ENCODE peak calls at places on chromosome 12, in seven cellular contexts. X is cardiac fibroblast; O is fibroblast of lung; P is activated CD4-positive, alpha-beta T cell treated with anti-CD3 and anti-CD28 coated beads, Interleukin-2, amount 50 U/mL, for 4 hours; V is caudate nucleus; B is left ventricle myocardium superior; S is GOT3. Z is an unnamed sample.

GRCh38 chr12:10212623-10213131 is at the start of gene GABARAPL1:
- DNase-seq in X (peak), O (peak), P (peak), V (peak), B (peak), S (peak), Z (peak)

GRCh38 chr12:15688202-15688736 is 100.9 kb downstream of the EPS8 start:
- DNase-seq in X (peak), O (no peak), P (no peak), V (peak), B (peak), S (no peak), Z (no peak)

GRCh38 chr12:57989837-57990236 is 48.5 kb downstream of the ATP23 start:
- DNase-seq in X (no peak), O (no peak), P (no peak), V (no peak), B (no peak), S (no peak), Z (no peak)

GRCh38 chr12:127928615-127929014 is 338.4 kb upstream of the TMEM132C start:
- DNase-seq in X (no peak), O (no peak), P (no peak), V (no peak), B (no peak), S (no peak), Z (no peak)

GRCh38 chr12:109621864-109622485 is 48.4 kb downstream of the MVK start:
- DNase-seq in X (no peak), O (no peak), P (no peak), V (no peak), B (no peak), S (no peak), Z (no peak)

GRCh38 chr12:6338955-6339761 is 2.7 kb downstream of the TNFRSF1A start:
- DNase-seq in X (peak), O (peak), P (no peak), V (no peak), B (no peak), S (no peak), Z (no peak)

GRCh38 chr12:1094714-1095113 is 103.7 kb downstream of the ERC1 start:
- DNase-seq in X (no peak), O (no peak), P (no peak), V (no peak), B (no peak), S (no peak), Z (no peak)

GRCh38 chr12:1949771-1950470 is 31.5 kb upstream of the CACNA2D4 start:
- DNase-seq in X (peak), O (no peak), P (no peak), V (no peak), B (no peak), S (no peak), Z (no peak)

GRCh38 chr12:76688001-76688400 is 75.9 kb upstream of the ZDHHC17 start:
- DNase-seq in X (peak), O (peak), P (no peak), V (no peak), B (no peak), S (no peak), Z (no peak)

GRCh38 chr12:66288121-66288520 is 14.2 kb upstream of the HELB start:
- DNase-seq in X (no peak), O (no peak), P (peak), V (no peak), B (no peak), S (no peak), Z (no peak)

GRCh38 chr12:102120886-102121285 is 903 bp downstream of the PARPBP start:
- DNase-seq in X (peak), O (peak), P (no peak), V (no peak), B (no peak), S (no peak), Z (no peak)

GRCh38 chr12:52182898-52183543 is 8.8 kb downstream of the KRT80 start:
- DNase-seq in X (no peak), O (no peak), P (no peak), V (no peak), B (peak), S (no peak), Z (no peak)

GRCh38 chr12:14148489-14149240 is 167.3 kb upstream of the GRIN2B start:
- DNase-seq in X (no peak), O (no peak), P (no peak), V (no peak), B (no peak), S (no peak), Z (no peak)

GRCh38 chr12:7433276-7433822 is 10.6 kb downstream of the CD163L1 start:
- DNase-seq in X (peak), O (peak), P (no peak), V (no peak), B (no peak), S (no peak), Z (no peak)

GRCh38 chr12:14961466-14962155 is at the start of gene ARHGDIB:
- DNase-seq in X (peak), O (no peak), P (peak), V (no peak), B (peak), S (no peak), Z (no peak)

GRCh38 chr12:68572650-68573049 is 38.0 kb upstream of the RAP1B start:
- DNase-seq in X (no peak), O (no peak), P (no peak), V (no peak), B (no peak), S (no peak), Z (no peak)

GRCh38 chr12:40942326-40942725 is 245.8 kb upstream of the PDZRN4 start:
- DNase-seq in X (no peak), O (no peak), P (no peak), V (no peak), B (no peak), S (no peak), Z (no peak)

GRCh38 chr12:15629108-15629507 is 160.1 kb downstream of the EPS8 start:
- DNase-seq in X (peak), O (peak), P (no peak), V (no peak), B (peak), S (peak), Z (no peak)

GRCh38 chr12:6452245-6452731 is 446 bp downstream of the TAPBPL start:
- DNase-seq in X (peak), O (no peak), P (no peak), V (no peak), B (peak), S (no peak), Z (no peak)

GRCh38 chr12:107320929-107321618 is 227.7 kb upstream of the CRY1 start:
- DNase-seq in X (no peak), O (no peak), P (peak), V (no peak), B (peak), S (no peak), Z (no peak)

GRCh38 chr12:116765271-116765670 is 27.2 kb downstream of the RNFT2 start:
- DNase-seq in X (no peak), O (no peak), P (no peak), V (no peak), B (no peak), S (no peak), Z (no peak)

GRCh38 chr12:94147991-94148840 is at the start of gene PLXNC1:
- DNase-seq in X (peak), O (peak), P (peak), V (no peak), B (peak), S (no peak), Z (peak)

GRCh38 chr12:125852116-125852515 is 786.9 kb downstream of the AACS start:
- DNase-seq in X (no peak), O (no peak), P (no peak), V (no peak), B (no peak), S (no peak), Z (no peak)

GRCh38 chr12:110317921-110318320 is 36.9 kb downstream of the ATP2A2 start:
- DNase-seq in X (peak), O (no peak), P (no peak), V (no peak), B (no peak), S (no peak), Z (no peak)

GRCh38 chr12:14185441-14186192 is 179.9 kb upstream of the ATF7IP start:
- DNase-seq in X (peak), O (peak), P (no peak), V (no peak), B (no peak), S (no peak), Z (no peak)

GRCh38 chr12:10067942-10068341 is 30.8 kb downstream of the CLEC1A start:
- DNase-seq in X (peak), O (no peak), P (no peak), V (no peak), B (no peak), S (no peak), Z (no peak)

GRCh38 chr12:9237286-9237685 is 29.1 kb upstream of the PZP start:
- DNase-seq in X (no peak), O (no peak), P (no peak), V (no peak), B (no peak), S (no peak), Z (no peak)

GRCh38 chr12:38162013-38162412 is 154.6 kb upstream of the ALG10B start:
- DNase-seq in X (no peak), O (no peak), P (no peak), V (no peak), B (no peak), S (no peak), Z (no peak)

GRCh38 chr12:103529306-103529705 is 33.5 kb upstream of the C12orf42 start:
- DNase-seq in X (no peak), O (no peak), P (no peak), V (no peak), B (no peak), S (no peak), Z (no peak)

GRCh38 chr12:47527816-47528215 is 178.0 kb downstream of the RPAP3 start:
- DNase-seq in X (peak), O (no peak), P (no peak), V (no peak), B (no peak), S (no peak), Z (no peak)

GRCh38 chr12:12528361-12529092 is 34.1 kb downstream of the DUSP16 start:
- DNase-seq in X (no peak), O (no peak), P (no peak), V (no peak), B (no peak), S (no peak), Z (no peak)

GRCh38 chr12:52147367-52147972 is 44.3 kb downstream of the KRT80 start:
- DNase-seq in X (peak), O (peak), P (no peak), V (no peak), B (peak), S (peak), Z (peak)

Z was measured in frontal cortex.